ENCODE peak calls at places on chromosomes 12 and 14, in four cellular contexts. One of them, this sample, is unnamed.

GRCh38 chr12:29133141-29133540 is 15.9 kb upstream of the FAR2 start:
- DNase-seq in SK-N-SH: no peak
- DNase-seq in GM12878: no peak
- DNase-seq in K562: no peak
- DNase-seq in this sample: no peak

GRCh38 chr14:95838862-95839261 is 37.8 kb upstream of the TUNAR start:
- DNase-seq in SK-N-SH: no peak
- DNase-seq in K562: no peak
- DNase-seq in GM12878: no peak
- DNase-seq in this sample: no peak

GRCh38 chr14:105937253-105938054 is 411.1 kb downstream of the TMEM121 start:
- DNase-seq in SK-N-SH: no peak
- DNase-seq in GM12878: no peak
- DNase-seq in K562: no peak
- DNase-seq in this sample: no peak

GRCh38 chr14:75363570-75364227 is 64.1 kb upstream of the JDP2 start:
- DNase-seq in GM12878: no peak
- DNase-seq in SK-N-SH: no peak
- DNase-seq in K562: no peak
- DNase-seq in this sample: no peak

GRCh38 chr14:37034410-37035285 is 137.8 kb downstream of the SLC25A21 start:
- DNase-seq in GM12878: no peak
- DNase-seq in SK-N-SH: no peak
- DNase-seq in K562: no peak
- DNase-seq in this sample: no peak

GRCh38 chr12:62396750-62397149 is 69.9 kb upstream of the MON2 start:
- DNase-seq in K562: no peak
- DNase-seq in SK-N-SH: no peak
- DNase-seq in GM12878: no peak
- DNase-seq in this sample: no peak

GRCh38 chr14:91879196-91879595 is 11.9 kb upstream of the TC2N start:
- DNase-seq in GM12878: no peak
- DNase-seq in SK-N-SH: no peak
- DNase-seq in K562: no peak
- DNase-seq in this sample: no peak

GRCh38 chr12:132448453-132448800 is 41.5 kb upstream of the FBRSL1 start:
- DNase-seq in GM12878: no peak
- DNase-seq in SK-N-SH: no peak
- DNase-seq in K562: no peak
- DNase-seq in this sample: no peak

GRCh38 chr14:79573486-79573885 is 637.8 kb downstream of the DIO2 start:
- DNase-seq in SK-N-SH: no peak
- DNase-seq in K562: no peak
- DNase-seq in GM12878: no peak
- DNase-seq in this sample: no peak

GRCh38 chr14:78022059-78022458 is 148.1 kb upstream of the NRXN3 start:
- DNase-seq in K562: peak
- DNase-seq in SK-N-SH: peak
- DNase-seq in GM12878: peak
- DNase-seq in this sample: peak

GRCh38 chr14:96905825-96906224 is 108.6 kb downstream of the VRK1 start:
- DNase-seq in SK-N-SH: no peak
- DNase-seq in K562: no peak
- DNase-seq in GM12878: no peak
- DNase-seq in this sample: no peak

GRCh38 chr14:101006008-101006407 is 102.5 kb upstream of the RTL1 start:
- DNase-seq in K562: no peak
- DNase-seq in SK-N-SH: no peak
- DNase-seq in GM12878: no peak
- DNase-seq in this sample: no peak

GRCh38 chr12:14048949-14049545 is 67.6 kb upstream of the GRIN2B start:
- DNase-seq in SK-N-SH: no peak
- DNase-seq in K562: no peak
- DNase-seq in GM12878: no peak
- DNase-seq in this sample: no peak

GRCh38 chr14:89576960-89577359 is 159.9 kb upstream of the FOXN3 start:
- DNase-seq in GM12878: no peak
- DNase-seq in K562: no peak
- DNase-seq in SK-N-SH: no peak
- DNase-seq in this sample: no peak

GRCh38 chr12:124277394-124278222 is 17.3 kb upstream of the RFLNA start:
- DNase-seq in GM12878: no peak
- DNase-seq in SK-N-SH: peak
- DNase-seq in K562: no peak
- DNase-seq in this sample: no peak

DNA sequence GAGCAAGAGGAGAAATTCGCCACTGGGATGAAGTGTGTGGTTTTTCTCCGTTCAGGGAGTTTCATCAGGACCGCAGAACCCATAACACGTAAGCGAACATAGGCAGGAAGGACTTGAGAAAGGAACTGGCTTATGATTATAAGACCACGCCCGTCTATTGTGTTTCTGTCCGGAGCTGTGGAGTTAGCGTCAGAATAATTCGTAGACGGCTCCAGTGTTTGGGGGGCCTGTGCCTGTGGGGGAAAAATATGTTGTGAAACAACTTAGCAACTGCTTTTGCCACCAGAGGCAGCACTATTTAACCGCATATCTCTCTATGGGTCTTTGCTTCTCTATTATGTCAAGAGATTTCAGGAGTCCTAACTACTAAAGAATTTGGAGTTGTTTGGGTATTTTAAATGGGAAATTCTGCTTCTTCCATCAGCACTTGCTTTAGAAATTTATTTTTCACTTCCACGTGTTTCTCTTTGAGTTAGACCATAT is 506 bp upstream of the CLEC14A start:
- DNase-seq in GM12878: no peak
- DNase-seq in SK-N-SH: no peak
- DNase-seq in K562: no peak
- DNase-seq in this sample: no peak
- TF ChIP-seq USF1 in GM12878: no peak
- TF ChIP-seq USF1 in SK-N-SH: no peak
- TF ChIP-seq USF1 in K562: no peak
- TF ChIP-seq USF1 in this sample: no peak

GRCh38 chr12:120093592-120094355 is 22.8 kb downstream of the RAB35 start:
- DNase-seq in K562: peak
- DNase-seq in GM12878: no peak
- DNase-seq in SK-N-SH: peak
- DNase-seq in this sample: peak

GRCh38 chr12:120092531-120093335 is 23.8 kb downstream of the RAB35 start:
- DNase-seq in SK-N-SH: no peak
- DNase-seq in K562: no peak
- DNase-seq in GM12878: no peak
- DNase-seq in this sample: peak

GRCh38 chr12:120094485-120094884 is 22.1 kb downstream of the RAB35 start:
- DNase-seq in SK-N-SH: peak
- DNase-seq in K562: no peak
- DNase-seq in GM12878: no peak
- DNase-seq in this sample: no peak

GRCh38 chr12:120091371-120092090 is 25.0 kb downstream of the RAB35 start:
- DNase-seq in K562: no peak
- DNase-seq in GM12878: no peak
- DNase-seq in SK-N-SH: no peak
- DNase-seq in this sample: no peak

DNA sequence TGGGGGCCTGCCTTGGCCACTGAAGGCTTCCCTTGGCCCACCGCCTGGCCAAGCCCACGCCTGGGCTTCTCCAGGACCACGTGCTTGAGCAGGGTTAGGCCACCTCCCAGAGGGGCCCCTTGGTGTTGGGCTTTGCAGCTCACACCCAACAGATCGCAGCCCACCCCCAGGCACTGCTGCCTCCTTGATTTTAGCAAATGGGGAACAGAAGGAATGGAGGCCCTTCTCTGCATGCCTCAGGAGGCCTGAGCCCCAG is 23.3 kb downstream of the RAB35 start:
- DNase-seq in SK-N-SH: peak
- DNase-seq in K562: no peak
- DNase-seq in GM12878: no peak
- DNase-seq in this sample: no peak
- TF ChIP-seq USF1 in SK-N-SH: no peak
- TF ChIP-seq USF1 in K562: no peak
- TF ChIP-seq USF1 in GM12878: no peak
- TF ChIP-seq USF1 in this sample: no peak

GRCh38 chr12:4044736-4045432 is 171.7 kb upstream of the PARP11 start:
- DNase-seq in K562: no peak
- DNase-seq in SK-N-SH: no peak
- DNase-seq in GM12878: no peak
- DNase-seq in this sample: no peak

GRCh38 chr12:4044101-4044500 is 170.9 kb upstream of the PARP11 start:
- DNase-seq in K562: no peak
- DNase-seq in GM12878: no peak
- DNase-seq in SK-N-SH: no peak
- DNase-seq in this sample: no peak

GRCh38 chr12:4047441-4047840 is 174.2 kb upstream of the PARP11 start:
- DNase-seq in GM12878: no peak
- DNase-seq in K562: no peak
- DNase-seq in SK-N-SH: no peak
- DNase-seq in this sample: no peak

GRCh38 chr12:4045433-4045760 is 172.2 kb upstream of the PARP11 start:
- DNase-seq in K562: no peak
- DNase-seq in SK-N-SH: no peak
- DNase-seq in GM12878: no peak
- DNase-seq in this sample: no peak

DNA sequence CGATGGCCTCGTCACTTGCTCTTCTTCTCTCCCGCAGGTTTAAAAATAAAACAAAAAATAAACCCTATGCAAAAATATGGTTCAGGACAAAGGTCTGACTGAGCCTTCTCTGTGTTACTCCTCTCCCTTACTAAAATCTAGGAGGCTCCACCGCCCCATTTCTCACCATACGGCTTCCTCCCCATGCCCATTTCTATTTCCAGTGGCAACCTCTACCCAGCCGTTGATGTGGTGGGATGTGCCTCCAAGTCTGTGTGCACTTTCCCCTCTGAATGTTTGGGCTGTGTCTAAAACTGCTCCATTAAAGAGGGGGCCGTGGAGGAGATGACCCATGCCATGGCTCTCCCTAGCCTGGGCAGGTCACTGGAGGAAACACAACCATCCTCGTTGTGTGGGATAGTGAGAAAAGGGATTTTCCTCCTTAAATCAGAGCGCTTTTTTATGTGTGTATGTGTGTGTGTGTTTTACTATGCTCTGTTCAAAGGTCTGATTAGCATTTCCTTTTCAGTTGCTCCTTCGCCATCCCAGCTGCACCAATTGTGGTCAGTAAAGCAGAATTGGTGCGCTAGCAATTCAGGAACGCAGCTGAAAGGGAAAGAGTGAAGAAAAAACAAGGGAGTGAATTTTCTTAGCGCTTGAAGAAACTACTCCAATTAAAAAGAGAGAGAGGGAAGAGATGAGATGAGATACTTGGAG is 173.1 kb upstream of the PARP11 start:
- DNase-seq in GM12878: no peak
- DNase-seq in SK-N-SH: no peak
- DNase-seq in K562: no peak
- DNase-seq in this sample: no peak
- TF ChIP-seq USF1 in GM12878: no peak
- TF ChIP-seq USF1 in SK-N-SH: no peak
- TF ChIP-seq USF1 in K562: no peak
- TF ChIP-seq USF1 in this sample: no peak

DNA sequence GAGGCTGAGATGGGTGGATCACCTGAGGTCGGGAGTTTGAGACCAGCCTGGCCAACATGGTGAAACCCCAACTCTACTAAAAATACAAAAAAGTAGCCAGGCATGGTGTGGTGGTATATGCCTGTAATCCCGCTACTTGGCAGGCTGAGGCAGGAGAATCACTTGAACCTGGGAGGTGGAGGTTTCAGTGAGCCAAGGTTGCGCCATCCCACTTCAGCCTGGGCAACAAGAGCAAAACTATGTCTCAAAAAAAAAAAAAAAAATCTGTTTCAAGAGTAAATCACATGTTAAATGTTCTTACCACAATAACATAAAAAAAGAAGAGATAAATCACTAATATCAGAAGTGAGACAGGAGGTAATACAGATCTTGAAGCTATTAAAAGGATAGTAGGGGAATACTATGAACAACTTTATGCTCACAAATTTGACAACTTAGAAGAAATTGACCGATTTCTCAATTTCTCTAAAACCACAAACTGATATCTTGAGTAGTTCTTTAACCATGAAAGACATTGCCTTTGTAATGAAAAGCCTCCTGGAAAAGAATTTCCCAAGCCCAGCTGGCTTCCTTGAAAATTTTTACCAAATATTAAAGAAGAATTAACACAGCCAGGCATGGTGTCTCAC is 37.7 kb downstream of the TAOK3 start:
- DNase-seq in SK-N-SH: no peak
- DNase-seq in K562: no peak
- DNase-seq in GM12878: no peak
- DNase-seq in this sample: no peak
- TF ChIP-seq USF1 in SK-N-SH: no peak
- TF ChIP-seq USF1 in K562: no peak
- TF ChIP-seq USF1 in GM12878: no peak
- TF ChIP-seq USF1 in this sample: no peak

GRCh38 chr14:40417777-40418401 is 985.7 kb upstream of the FBXO33 start:
- DNase-seq in SK-N-SH: peak
- DNase-seq in GM12878: no peak
- DNase-seq in K562: peak
- DNase-seq in this sample: peak
- TF ChIP-seq USF1 in SK-N-SH: no peak
- TF ChIP-seq USF1 in GM12878: no peak
- TF ChIP-seq USF1 in K562: no peak
- TF ChIP-seq USF1 in this sample: no peak

GRCh38 chr12:123267991-123268843 is 3.4 kb downstream of the CDK2AP1 start:
- DNase-seq in SK-N-SH: peak
- DNase-seq in GM12878: no peak
- DNase-seq in K562: no peak
- DNase-seq in this sample: no peak
- TF ChIP-seq USF1 in SK-N-SH: no peak
- TF ChIP-seq USF1 in GM12878: peak
- TF ChIP-seq USF1 in K562: no peak
- TF ChIP-seq USF1 in this sample: no peak

GRCh38 chr12:27969011-27969900 is 3.3 kb downstream of the PTHLH start:
- DNase-seq in GM12878: no peak
- DNase-seq in K562: no peak
- DNase-seq in SK-N-SH: peak
- DNase-seq in this sample: peak
- TF ChIP-seq USF1 in GM12878: no peak
- TF ChIP-seq USF1 in K562: no peak
- TF ChIP-seq USF1 in SK-N-SH: no peak
- TF ChIP-seq USF1 in this sample: no peak

This sample was measured in WTC11.